ENCODE peak calls at places on chromosomes 16 and 17, in six cellular contexts. W is left lung, A is cardiac muscle cell, Z is Panc1, J is PC-3, T is Peyer's patch. I is an unnamed sample. For H3K36me3, the result is how much of the 10 kb centered on the place peaks cover.

GRCh38 chr17:17716837-17717523 is 35.7 kb downstream of the RAI1 start:
- DNase-seq in T (no peak), Z (no peak), J (no peak), A (no peak), W (no peak), I (no peak)

GRCh38 chr17:2025220-2025621 is at the start of gene RTN4RL1:
- DNase-seq in A (peak), Z (no peak), T (peak), W (peak), J (peak), I (no peak)

GRCh38 chr17:38743556-38744171 is 4.5 kb downstream of the PCGF2 start:
- DNase-seq in J (no peak), T (no peak), W (no peak), A (no peak), Z (no peak), I (no peak)

GRCh38 chr16:73063284-73063733 is 15.4 kb upstream of the ZFHX3 start:
- DNase-seq in T (no peak), A (no peak), Z (no peak), W (no peak), J (no peak), I (no peak)

GRCh38 chr16:30882429-30883310 is 11.2 kb downstream of the BCL7C start:
- DNase-seq in A (no peak), Z (no peak), J (no peak), T (no peak), W (peak), I (no peak)

GRCh38 chr16:17453365-17454122 is 17.2 kb downstream of the XYLT1 start:
- DNase-seq in W (no peak), J (no peak), A (no peak), T (no peak), Z (no peak), I (no peak)

GRCh38 chr16:73145166-73145565 is 97.2 kb upstream of the ZFHX3 start:
- DNase-seq in J (no peak), Z (no peak), W (no peak), A (no peak), T (no peak), I (no peak)

GRCh38 chr16:47944589-47944988 is 211.2 kb downstream of the ABCC12 start:
- DNase-seq in T (no peak), Z (no peak), J (no peak), W (no peak), A (no peak), I (no peak)

GRCh38 chr16:4947722-4948503 is 10.2 kb upstream of the SEC14L5 start:
- DNase-seq in T (no peak), Z (no peak), J (no peak), A (no peak), W (peak), I (no peak)

GRCh38 chr17:81090361-81091133 is 55.6 kb downstream of the BAIAP2 start:
- DNase-seq in T (peak), W (peak), Z (no peak), A (no peak), J (peak), I (no peak)

GRCh38 chr16:85391175-85391707 is 221.9 kb upstream of the GSE1 start:
- DNase-seq in Z (no peak), T (no peak), J (no peak), W (peak), A (no peak), I (no peak)

GRCh38 chr17:55926276-55926995 is 175.6 kb downstream of the PCTP start:
- DNase-seq in Z (no peak), W (no peak), T (no peak), J (no peak), A (no peak), I (peak)

GRCh38 chr17:36213695-36214094 is 2.8 kb downstream of the CCL4L2 start:
- DNase-seq in J (no peak), A (no peak), W (no peak), T (no peak), Z (no peak), I (no peak)

GRCh38 chr17:78027121-78027520 is 68.6 kb downstream of the TNRC6C start:
- DNase-seq in Z (no peak), T (no peak), W (no peak), J (no peak), A (no peak), I (no peak)

GRCh38 chr16:56481468-56482112 is 30.2 kb downstream of the OGFOD1 start:
- DNase-seq in A (no peak), Z (no peak), T (no peak), J (peak), W (no peak), I (no peak)

GRCh38 chr17:373616-374225 is 21.1 kb upstream of the RPH3AL start:
- DNase-seq in T (no peak), W (no peak), J (peak), A (no peak), Z (no peak), I (no peak)

GRCh38 chr16:29146266-29146665 is 161.4 kb downstream of the LAT start:
- DNase-seq in W (peak), A (no peak), T (no peak), J (no peak), Z (no peak), I (no peak)

GRCh38 chr16:66653581-66654350 is 42.8 kb downstream of the CMTM4 start:
- DNase-seq in A (no peak), W (no peak), Z (no peak), J (no peak), T (no peak), I (no peak)

GRCh38 chr16:80300876-80301275 is 239.9 kb upstream of the DYNLRB2 start:
- DNase-seq in A (peak), Z (no peak), J (no peak), W (no peak), T (no peak), I (no peak)

GRCh38 chr17:45298546-45299285 is 18.1 kb downstream of the MAP3K14 start:
- DNase-seq in W (no peak), T (no peak), A (no peak), J (peak), Z (no peak), I (no peak)

GRCh38 chr16:48537909-48538745 is 71.9 kb downstream of the N4BP1 start:
- DNase-seq in A (no peak), Z (no peak), T (no peak), W (peak), J (no peak), I (no peak)

GRCh38 chr17:76540381-76541300 is 797 bp downstream of the PRCD start:
- DNase-seq in A (peak), Z (no peak), W (peak), J (peak), T (peak), I (no peak)

GRCh38 chr16:7397901-7398300 is 65.3 kb downstream of the RBFOX1 start:
- DNase-seq in W (no peak), A (no peak), J (no peak), T (no peak), Z (no peak), I (no peak)

GRCh38 chr17:78488867-78489634 is 88.1 kb downstream of the DNAH17 start:
- DNase-seq in Z (no peak), T (no peak), J (no peak), A (no peak), W (peak), I (no peak)

DNA sequence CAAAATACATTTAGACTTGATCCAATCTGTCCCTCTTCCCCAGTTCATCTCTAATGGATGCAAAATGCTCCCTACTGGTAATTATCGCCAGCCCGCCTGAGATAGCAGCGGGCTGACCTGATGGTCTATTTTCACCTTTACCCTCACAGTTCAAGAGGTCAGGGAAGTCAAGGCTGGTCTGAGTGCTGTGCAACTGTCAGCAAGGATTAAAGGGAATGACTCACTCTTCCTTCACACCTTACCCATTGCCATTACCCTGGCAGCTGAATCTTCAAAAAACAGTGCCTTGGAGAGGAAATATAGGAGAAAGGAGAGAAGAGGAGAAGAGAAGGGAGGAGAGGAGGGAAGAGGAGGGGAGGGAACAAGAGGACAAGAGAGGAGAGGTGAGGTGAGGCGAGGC is 36.3 kb downstream of the GRB7 start:
- DNase-seq in T (no peak), A (no peak), Z (no peak), W (no peak), J (no peak), I (no peak)
- H3K4me3 ChIP-seq in T (peak), A (no peak), Z (no peak), W (no peak), J (no peak), I (no peak)

GRCh38 chr17:66986659-66987058 is 22.2 kb downstream of the CACNG4 start:
- DNase-seq in A (no peak), J (no peak), T (no peak), W (no peak), Z (no peak), I (no peak)
- H3K36me3 ChIP-seq in A (under half), J (under half), T (under half), W (under half), Z (under half), I (under half)

GRCh38 chr17:7346761-7347614 is 5.0 kb upstream of the KCTD11 start:
- DNase-seq in W (no peak), J (no peak), Z (no peak), T (no peak), A (no peak), I (no peak)

GRCh38 chr17:7351665-7352558 is at the start of gene KCTD11:
- DNase-seq in W (peak), A (peak), J (peak), T (peak), Z (no peak), I (no peak)

GRCh38 chr17:7347630-7348477 is 4.1 kb upstream of the KCTD11 start:
- DNase-seq in T (no peak), W (no peak), Z (no peak), A (no peak), J (no peak), I (no peak)

GRCh38 chr17:7352559-7352889 is 562 bp downstream of the KCTD11 start:
- DNase-seq in J (no peak), W (no peak), Z (no peak), A (no peak), T (no peak), I (no peak)

DNA sequence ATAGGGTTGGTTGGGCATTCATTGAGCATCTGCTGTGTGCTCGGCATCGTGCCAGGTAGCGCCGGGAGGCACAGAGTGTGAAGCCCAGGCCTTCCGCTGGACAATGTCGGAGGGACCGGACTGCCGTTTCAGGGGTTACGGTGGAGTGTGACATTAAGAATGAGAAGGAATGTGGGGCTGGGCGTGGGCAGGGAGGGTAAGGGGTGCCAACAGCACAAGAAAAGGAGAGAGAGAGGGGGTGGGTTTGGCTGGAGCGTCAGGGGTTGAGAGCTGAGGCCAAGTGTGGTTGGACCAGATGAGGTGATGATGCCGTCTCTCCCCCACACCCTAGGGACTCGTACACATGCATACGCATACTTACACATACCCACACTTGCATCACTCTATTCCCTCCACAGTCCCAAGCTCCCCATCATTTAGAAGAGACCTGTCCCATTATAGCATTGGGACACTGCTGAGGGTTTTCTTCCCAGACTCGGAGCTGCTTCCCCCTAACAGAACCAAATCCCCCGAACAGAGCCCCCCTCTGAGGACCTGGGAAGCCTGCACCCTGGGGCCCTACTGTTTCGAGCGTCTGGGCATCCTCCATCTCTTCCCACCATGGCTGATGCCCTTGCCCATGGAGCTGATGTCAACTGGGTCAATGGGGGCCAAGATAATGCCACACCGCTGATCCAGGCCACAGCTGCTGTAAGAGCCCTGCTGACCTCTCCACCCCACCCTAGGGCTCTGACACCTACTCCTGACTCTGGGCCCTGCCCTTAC is 3.3 kb upstream of the KCTD11 start:
- DNase-seq in J (no peak), A (no peak), W (peak), Z (no peak), T (no peak), I (no peak)
- H3K4me3 ChIP-seq in J (no peak), A (no peak), W (no peak), Z (no peak), T (no peak), I (no peak)

GRCh38 chr17:21208352-21208751 is 5.6 kb downstream of the TMEM11 start:
- DNase-seq in T (no peak), A (no peak), W (no peak), Z (no peak), J (no peak), I (no peak)
- H3K36me3 ChIP-seq in T (under half), A (under half), W (under half), Z (under half), J (under half), I (under half)

GRCh38 chr16:27204232-27204915 is 1.0 kb downstream of the KDM8 start:
- DNase-seq in J (no peak), T (no peak), W (no peak), Z (no peak), A (no peak), I (no peak)
- H3K4me3 ChIP-seq in J (peak), T (peak), W (peak), Z (peak), A (peak), I (peak)

GRCh38 chr17:75173526-75173925 is 9.2 kb downstream of the SUMO2 start:
- DNase-seq in W (no peak), A (no peak), J (no peak), Z (no peak), T (no peak), I (no peak)
- H3K36me3 ChIP-seq in W (under half), A (under half), J (half or more), Z (under half), T (under half), I (half or more)

GRCh38 chr17:8159459-8160223 is 3.1 kb downstream of the VAMP2 start:
- DNase-seq in A (no peak), J (no peak), W (no peak), T (no peak), Z (no peak), I (no peak)

GRCh38 chr17:8161289-8162231 is 1.2 kb downstream of the VAMP2 start:
- DNase-seq in Z (no peak), W (peak), J (no peak), A (no peak), T (no peak), I (no peak)

GRCh38 chr17:8160741-8161221 is 2.0 kb downstream of the VAMP2 start:
- DNase-seq in W (no peak), Z (no peak), T (no peak), J (no peak), A (no peak), I (no peak)

GRCh38 chr17:8159032-8159400 is 3.7 kb downstream of the VAMP2 start:
- DNase-seq in J (no peak), W (no peak), Z (no peak), A (no peak), T (no peak), I (no peak)

GRCh38 chr17:8160224-8160577 is 2.5 kb downstream of the VAMP2 start:
- DNase-seq in Z (no peak), J (no peak), W (no peak), A (no peak), T (no peak), I (no peak)
- H3K4me3 ChIP-seq in Z (no peak), J (no peak), W (no peak), A (no peak), T (no peak), I (no peak)